ENCODE peak calls at places on chromosomes 12 and 14, in seven cellular contexts. T is NCI-H510A treated with DMSO at 0.1 percent for 48 hours; V is activated T-helper 1 cell treated with Interleukin-2 at 50 U/mL for 16 hours; W is NCI-H345; B is iPS-NIHi11; A is CD4-positive, alpha-beta memory T cell; K is HTR-8/SVneo. O is an unnamed sample.

GRCh38 chr14:65206448-65207096 is 104.3 kb upstream of the MAX start:
- DNase-seq in K (no peak), W (no peak), B (no peak), T (no peak), V (no peak), A (no peak), O (peak)

GRCh38 chr12:93318720-93319522 is 58.8 kb upstream of the NUDT4 start:
- DNase-seq in V (no peak), A (no peak), K (no peak), T (no peak), W (peak), B (no peak), O (no peak)

GRCh38 chr14:81401420-81402122 is 1.4 kb upstream of the STON2 start:
- DNase-seq in B (no peak), A (no peak), W (no peak), T (no peak), V (no peak), K (peak), O (no peak)

GRCh38 chr12:127396720-127397119 is 870.2 kb upstream of the TMEM132C start:
- DNase-seq in B (no peak), K (no peak), V (no peak), W (no peak), T (no peak), A (no peak), O (no peak)

GRCh38 chr12:10031771-10032175 is 1.3 kb downstream of the CLEC9A start:
- DNase-seq in B (peak), W (no peak), T (no peak), K (peak), V (no peak), A (no peak), O (peak)

GRCh38 chr14:22837750-22838538 is 1.6 kb downstream of the MMP14 start:
- DNase-seq in V (no peak), T (no peak), A (no peak), K (no peak), W (no peak), B (no peak), O (peak)

GRCh38 chr12:124554429-124555029 is 12.9 kb downstream of the NCOR2 start:
- DNase-seq in V (no peak), K (no peak), W (no peak), B (no peak), A (no peak), T (no peak), O (peak)

GRCh38 chr14:29822430-29822709 is 105.3 kb downstream of the PRKD1 start:
- DNase-seq in B (no peak), W (no peak), T (no peak), V (no peak), K (no peak), A (no peak), O (no peak)

GRCh38 chr12:29278673-29279420 is 102.1 kb downstream of the ERGIC2 start:
- DNase-seq in V (no peak), W (no peak), T (no peak), B (no peak), A (no peak), K (no peak), O (peak)